ENCODE peak calls at places on chromosomes 11 and 22, in eight cellular contexts. One of them, this sample, is unnamed.
A peak's percentile ranks its signal among the peaks of the same experiment; 100 is the strongest.

GRCh38 chr11:4181780-4182721 is 87.5 kb downstream of the RRM1 start:
- DNase-seq in CD8-positive, alpha-beta memory T cell: no peak
- DNase-seq in uterus: no peak
- DNase-seq in adrenal gland: peak; percentile 82
- DNase-seq in mesendoderm: peak; percentile 84
- DNase-seq in PC-3: peak; percentile 74
- DNase-seq in body of pancreas: peak; percentile 74
- DNase-seq in right lobe of liver: peak; percentile 83
- DNase-seq in this sample: peak; percentile 68

GRCh38 chr22:27461470-27461869 is 340.1 kb downstream of the MN1 start:
- DNase-seq in CD8-positive, alpha-beta memory T cell: no peak
- DNase-seq in uterus: no peak
- DNase-seq in adrenal gland: no peak
- DNase-seq in mesendoderm: peak; percentile 99
- DNase-seq in PC-3: peak; percentile 70
- DNase-seq in body of pancreas: no peak
- DNase-seq in right lobe of liver: no peak
- DNase-seq in this sample: no peak

GRCh38 chr11:64725601-64726139 is 2.7 kb upstream of the NRXN2 start:
- DNase-seq in CD8-positive, alpha-beta memory T cell: no peak
- DNase-seq in uterus: no peak
- DNase-seq in adrenal gland: no peak
- DNase-seq in mesendoderm: peak; percentile 39
- DNase-seq in PC-3: no peak
- DNase-seq in body of pancreas: no peak
- DNase-seq in right lobe of liver: no peak
- DNase-seq in this sample: no peak

GRCh38 chr22:22085702-22086500 is 103.3 kb upstream of the TOP3B start:
- DNase-seq in CD8-positive, alpha-beta memory T cell: no peak
- DNase-seq in uterus: no peak
- DNase-seq in adrenal gland: no peak
- DNase-seq in mesendoderm: no peak
- DNase-seq in PC-3: peak; percentile 17
- DNase-seq in body of pancreas: no peak
- DNase-seq in right lobe of liver: no peak
- DNase-seq in this sample: no peak

GRCh38 chr11:37320921-37321320 is 722.9 kb upstream of the RAG2 start:
- DNase-seq in CD8-positive, alpha-beta memory T cell: no peak
- DNase-seq in uterus: no peak
- DNase-seq in adrenal gland: no peak
- DNase-seq in mesendoderm: no peak
- DNase-seq in PC-3: peak; percentile 90
- DNase-seq in body of pancreas: no peak
- DNase-seq in right lobe of liver: no peak
- DNase-seq in this sample: no peak

GRCh38 chr11:61378713-61379313 is 13.6 kb upstream of the TMEM216 start:
- DNase-seq in CD8-positive, alpha-beta memory T cell: no peak
- DNase-seq in uterus: peak; percentile 80
- DNase-seq in adrenal gland: peak; percentile 83
- DNase-seq in mesendoderm: no peak
- DNase-seq in PC-3: peak; percentile 77
- DNase-seq in body of pancreas: no peak
- DNase-seq in right lobe of liver: no peak
- DNase-seq in this sample: no peak

GRCh38 chr11:34682822-34683221 is 61.9 kb downstream of the EHF start:
- DNase-seq in CD8-positive, alpha-beta memory T cell: no peak
- DNase-seq in uterus: no peak
- DNase-seq in adrenal gland: no peak
- DNase-seq in mesendoderm: peak; percentile 90
- DNase-seq in PC-3: peak; percentile 79
- DNase-seq in body of pancreas: no peak
- DNase-seq in right lobe of liver: no peak
- DNase-seq in this sample: no peak

GRCh38 chr22:29268511-29269229 is 602 bp downstream of the EWSR1 start:
- DNase-seq in CD8-positive, alpha-beta memory T cell: peak; percentile 30
- DNase-seq in uterus: peak; percentile 68
- DNase-seq in adrenal gland: peak; percentile 72
- DNase-seq in mesendoderm: peak; percentile 80
- DNase-seq in PC-3: peak; percentile 31
- DNase-seq in body of pancreas: peak; percentile 66
- DNase-seq in right lobe of liver: peak; percentile 80
- DNase-seq in this sample: peak; percentile 57

GRCh38 chr11:39374963-39375698 is 2084.3 kb downstream of the LRRC4C start:
- DNase-seq in CD8-positive, alpha-beta memory T cell: no peak
- DNase-seq in uterus: no peak
- DNase-seq in adrenal gland: no peak
- DNase-seq in mesendoderm: peak; percentile 20
- DNase-seq in PC-3: peak; percentile 67
- DNase-seq in body of pancreas: no peak
- DNase-seq in right lobe of liver: no peak
- DNase-seq in this sample: no peak

GRCh38 chr11:16839821-16840220 is 101.4 kb downstream of the C11orf58 start:
- DNase-seq in CD8-positive, alpha-beta memory T cell: no peak
- DNase-seq in uterus: no peak
- DNase-seq in adrenal gland: no peak
- DNase-seq in mesendoderm: no peak
- DNase-seq in PC-3: no peak
- DNase-seq in body of pancreas: no peak
- DNase-seq in right lobe of liver: no peak
- DNase-seq in this sample: no peak

GRCh38 chr22:22410677-22411076 is 97.9 kb downstream of the ZNF280B start:
- DNase-seq in CD8-positive, alpha-beta memory T cell: no peak
- DNase-seq in uterus: no peak
- DNase-seq in adrenal gland: no peak
- DNase-seq in mesendoderm: no peak
- DNase-seq in PC-3: no peak
- DNase-seq in body of pancreas: no peak
- DNase-seq in right lobe of liver: no peak
- DNase-seq in this sample: no peak

GRCh38 chr11:93513763-93514162 is 29.4 kb downstream of the SMCO4 start:
- DNase-seq in CD8-positive, alpha-beta memory T cell: no peak
- DNase-seq in uterus: no peak
- DNase-seq in adrenal gland: no peak
- DNase-seq in mesendoderm: no peak
- DNase-seq in PC-3: no peak
- DNase-seq in body of pancreas: no peak
- DNase-seq in right lobe of liver: no peak
- DNase-seq in this sample: peak; percentile 46

GRCh38 chr11:73671701-73672100 is 25.3 kb downstream of the PLEKHB1 start:
- DNase-seq in CD8-positive, alpha-beta memory T cell: no peak
- DNase-seq in uterus: no peak
- DNase-seq in adrenal gland: no peak
- DNase-seq in mesendoderm: no peak
- DNase-seq in PC-3: no peak
- DNase-seq in body of pancreas: no peak
- DNase-seq in right lobe of liver: no peak
- DNase-seq in this sample: no peak

GRCh38 chr22:23689414-23689813 is 1.4 kb upstream of the RGL4 start:
- DNase-seq in CD8-positive, alpha-beta memory T cell: no peak
- DNase-seq in uterus: no peak
- DNase-seq in adrenal gland: no peak
- DNase-seq in mesendoderm: no peak
- DNase-seq in PC-3: no peak
- DNase-seq in body of pancreas: no peak
- DNase-seq in right lobe of liver: no peak
- DNase-seq in this sample: no peak

GRCh38 chr11:108697872-108698473 is 33.1 kb downstream of the DDX10 start:
- DNase-seq in CD8-positive, alpha-beta memory T cell: no peak
- DNase-seq in uterus: peak; percentile 36
- DNase-seq in adrenal gland: peak; percentile 74
- DNase-seq in mesendoderm: peak; percentile 73
- DNase-seq in PC-3: peak; percentile 79
- DNase-seq in body of pancreas: peak; percentile 56
- DNase-seq in right lobe of liver: peak; percentile 44
- DNase-seq in this sample: peak; percentile 53

GRCh38 chr11:130166457-130166784 is 6.8 kb downstream of the ST14 start:
- DNase-seq in CD8-positive, alpha-beta memory T cell: no peak
- DNase-seq in uterus: no peak
- DNase-seq in adrenal gland: peak; percentile 91
- DNase-seq in mesendoderm: no peak
- DNase-seq in PC-3: peak; percentile 99
- DNase-seq in body of pancreas: no peak
- DNase-seq in right lobe of liver: no peak
- DNase-seq in this sample: peak; percentile 67

GRCh38 chr11:113134605-113135004 is 173.4 kb downstream of the NCAM1 start:
- DNase-seq in CD8-positive, alpha-beta memory T cell: no peak
- DNase-seq in uterus: no peak
- DNase-seq in adrenal gland: no peak
- DNase-seq in mesendoderm: no peak
- DNase-seq in PC-3: no peak
- DNase-seq in body of pancreas: no peak
- DNase-seq in right lobe of liver: no peak
- DNase-seq in this sample: no peak

DNA sequence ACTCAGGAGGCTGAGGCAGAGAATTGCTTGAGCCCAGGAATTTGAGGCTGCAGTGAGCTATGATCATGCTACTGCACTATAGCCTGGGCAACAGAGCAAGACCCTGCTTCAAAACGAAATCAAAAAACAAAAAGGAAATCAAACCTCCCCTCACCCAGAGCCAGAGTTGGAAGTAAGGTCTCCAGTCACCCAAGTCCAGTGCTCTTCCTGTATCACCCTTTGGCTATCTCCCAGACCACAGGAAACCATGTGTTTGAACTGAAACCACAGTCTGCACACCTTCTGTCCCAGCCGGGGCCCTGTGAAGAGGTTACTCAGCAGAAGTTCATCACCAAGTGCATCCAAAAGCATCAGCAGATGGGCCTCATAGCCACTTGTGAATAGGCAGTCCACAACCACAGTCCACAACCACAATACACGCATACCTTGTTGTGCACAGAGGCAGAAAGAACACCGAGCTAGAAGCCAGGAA is 4.6 kb downstream of the MYH9 start:
- DNase-seq in CD8-positive, alpha-beta memory T cell: peak; percentile 59
- DNase-seq in uterus: no peak
- DNase-seq in adrenal gland: peak; percentile 32
- DNase-seq in mesendoderm: no peak
- DNase-seq in PC-3: peak; percentile 87
- DNase-seq in body of pancreas: no peak
- DNase-seq in right lobe of liver: no peak
- DNase-seq in this sample: no peak
- H3K4me3 ChIP-seq in CD8-positive, alpha-beta memory T cell: peak overlapping the region; percentile 19
- H3K4me3 ChIP-seq in uterus: no peak overlapping the region
- H3K4me3 ChIP-seq in adrenal gland: no peak overlapping the region
- H3K4me3 ChIP-seq in mesendoderm: no peak overlapping the region
- H3K4me3 ChIP-seq in PC-3: peak overlapping the region; percentile 5
- H3K4me3 ChIP-seq in body of pancreas: no peak overlapping the region
- H3K4me3 ChIP-seq in right lobe of liver: no peak overlapping the region
- H3K4me3 ChIP-seq in this sample: no peak overlapping the region

DNA sequence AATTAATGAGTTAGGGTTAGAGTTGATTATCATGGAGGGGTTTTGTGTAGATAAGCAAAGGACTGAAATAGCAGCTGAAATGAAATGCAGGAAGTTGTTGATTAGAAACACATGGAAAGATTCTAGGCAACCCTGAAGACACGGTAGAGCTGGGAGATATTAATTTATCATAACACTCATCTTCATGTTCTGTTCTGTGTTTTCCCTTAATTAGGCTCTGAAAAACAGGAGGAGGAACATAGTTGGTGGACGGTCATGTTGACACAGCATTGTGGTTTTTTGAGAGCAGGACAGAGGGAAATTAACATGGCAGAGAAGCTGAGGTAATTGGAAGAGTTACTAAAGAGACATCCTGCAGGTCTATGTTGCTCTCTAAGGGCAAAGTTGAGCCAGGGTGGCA is 138.8 kb upstream of the UBASH3B start:
- DNase-seq in CD8-positive, alpha-beta memory T cell: no peak
- DNase-seq in uterus: no peak
- DNase-seq in adrenal gland: no peak
- DNase-seq in mesendoderm: no peak
- DNase-seq in PC-3: no peak
- DNase-seq in body of pancreas: no peak
- DNase-seq in right lobe of liver: no peak
- DNase-seq in this sample: no peak
- H3K36me3 ChIP-seq in CD8-positive, alpha-beta memory T cell: no peaks in the 10 kb centered on the region
- H3K36me3 ChIP-seq in uterus: no peaks in the 10 kb centered on the region
- H3K36me3 ChIP-seq in adrenal gland: no peaks in the 10 kb centered on the region
- H3K36me3 ChIP-seq in mesendoderm: no peaks in the 10 kb centered on the region
- H3K36me3 ChIP-seq in PC-3: no peaks in the 10 kb centered on the region
- H3K36me3 ChIP-seq in body of pancreas: no peaks in the 10 kb centered on the region
- H3K36me3 ChIP-seq in right lobe of liver: no peaks in the 10 kb centered on the region
- H3K36me3 ChIP-seq in this sample: no peaks in the 10 kb centered on the region

GRCh38 chr11:114317738-114318137 is 21.5 kb downstream of the NNMT start:
- DNase-seq in CD8-positive, alpha-beta memory T cell: no peak
- DNase-seq in uterus: peak; percentile 43
- DNase-seq in adrenal gland: no peak
- DNase-seq in mesendoderm: peak; percentile 81
- DNase-seq in PC-3: peak; percentile 70
- DNase-seq in body of pancreas: no peak
- DNase-seq in right lobe of liver: no peak
- DNase-seq in this sample: peak; percentile 24
- H3K4me3 ChIP-seq in CD8-positive, alpha-beta memory T cell: no peak overlapping the region
- H3K4me3 ChIP-seq in uterus: no peak overlapping the region
- H3K4me3 ChIP-seq in adrenal gland: no peak overlapping the region
- H3K4me3 ChIP-seq in mesendoderm: no peak overlapping the region
- H3K4me3 ChIP-seq in PC-3: no peak overlapping the region
- H3K4me3 ChIP-seq in body of pancreas: no peak overlapping the region
- H3K4me3 ChIP-seq in right lobe of liver: no peak overlapping the region
- H3K4me3 ChIP-seq in this sample: no peak overlapping the region

GRCh38 chr22:45183974-45184373 is 20.2 kb downstream of the NUP50 start:
- DNase-seq in CD8-positive, alpha-beta memory T cell: no peak
- DNase-seq in uterus: no peak
- DNase-seq in adrenal gland: no peak
- DNase-seq in mesendoderm: no peak
- DNase-seq in PC-3: no peak
- DNase-seq in body of pancreas: no peak
- DNase-seq in right lobe of liver: no peak
- DNase-seq in this sample: no peak

GRCh38 chr22:45181766-45182165 is 18.0 kb downstream of the NUP50 start:
- DNase-seq in CD8-positive, alpha-beta memory T cell: no peak
- DNase-seq in uterus: no peak
- DNase-seq in adrenal gland: no peak
- DNase-seq in mesendoderm: no peak
- DNase-seq in PC-3: no peak
- DNase-seq in body of pancreas: no peak
- DNase-seq in right lobe of liver: no peak
- DNase-seq in this sample: no peak

GRCh38 chr22:45181240-45181639 is 17.5 kb downstream of the NUP50 start:
- DNase-seq in CD8-positive, alpha-beta memory T cell: no peak
- DNase-seq in uterus: no peak
- DNase-seq in adrenal gland: no peak
- DNase-seq in mesendoderm: no peak
- DNase-seq in PC-3: no peak
- DNase-seq in body of pancreas: no peak
- DNase-seq in right lobe of liver: no peak
- DNase-seq in this sample: no peak

GRCh38 chr22:45179276-45180049 is 15.7 kb downstream of the NUP50 start:
- DNase-seq in CD8-positive, alpha-beta memory T cell: peak; percentile 31
- DNase-seq in uterus: no peak
- DNase-seq in adrenal gland: no peak
- DNase-seq in mesendoderm: no peak
- DNase-seq in PC-3: no peak
- DNase-seq in body of pancreas: no peak
- DNase-seq in right lobe of liver: no peak
- DNase-seq in this sample: no peak

DNA sequence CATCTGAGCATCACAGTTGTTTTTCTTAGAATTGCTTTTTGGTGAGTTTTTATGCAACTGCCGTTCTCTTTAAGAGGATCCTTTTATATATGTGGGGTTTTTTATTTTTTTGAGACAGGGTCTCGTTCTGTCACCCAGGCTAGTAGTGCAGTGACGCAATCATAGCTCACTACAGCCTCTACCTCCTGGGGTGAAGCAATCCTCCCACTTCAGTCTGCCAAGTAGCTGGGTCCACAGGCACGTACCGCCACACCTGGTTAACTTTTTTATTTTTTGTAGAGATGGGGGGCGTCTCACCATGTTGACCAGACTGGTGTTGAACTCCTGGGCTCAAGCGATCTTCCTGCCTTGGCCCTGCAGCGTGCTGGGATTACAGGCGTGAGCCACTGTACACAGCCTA is 16.6 kb downstream of the NUP50 start:
- DNase-seq in CD8-positive, alpha-beta memory T cell: no peak
- DNase-seq in uterus: no peak
- DNase-seq in adrenal gland: no peak
- DNase-seq in mesendoderm: no peak
- DNase-seq in PC-3: no peak
- DNase-seq in body of pancreas: no peak
- DNase-seq in right lobe of liver: no peak
- DNase-seq in this sample: no peak
- H3K36me3 ChIP-seq in CD8-positive, alpha-beta memory T cell: peaks cover 58% of the 10 kb centered on the region
- H3K36me3 ChIP-seq in uterus: no peaks in the 10 kb centered on the region
- H3K36me3 ChIP-seq in adrenal gland: peaks cover 67% of the 10 kb centered on the region
- H3K36me3 ChIP-seq in mesendoderm: peaks cover 21% of the 10 kb centered on the region
- H3K36me3 ChIP-seq in PC-3: peaks cover 45% of the 10 kb centered on the region
- H3K36me3 ChIP-seq in body of pancreas: peaks cover 15% of the 10 kb centered on the region
- H3K36me3 ChIP-seq in right lobe of liver: peaks cover 32% of the 10 kb centered on the region
- H3K36me3 ChIP-seq in this sample: peaks cover 85% of the 10 kb centered on the region

This sample was measured in WERI-Rb-1.